ENCODE peak calls at places on chromosome X, in ten cellular contexts. One of them, this sample, is unnamed.

GRCh38 chrX:135086197-135086854 is 34.0 kb downstream of the ETDB start:
- DNase-seq in left ventricle myocardium superior: no peak
- DNase-seq in substantia nigra: no peak
- DNase-seq in WTC11: no peak
- DNase-seq in stimulated activated CD4-positive, alpha-beta T cell treated with anti-CD3 and anti-CD28 coated beads, Interleukin-15, amount 100 ng/mL, for 1 hour: no peak
- DNase-seq in CD8-positive, alpha-beta T cell: no peak
- DNase-seq in AG09319: peak; percentile 16
- DNase-seq in glutamatergic neuron: no peak
- DNase-seq in nephron progenitor cell: peak; percentile 23
- DNase-seq in tibial nerve: no peak
- DNase-seq in this sample: peak; percentile 49

GRCh38 chrX:120741452-120741851 is 111.6 kb upstream of the C1GALT1C1 start:
- DNase-seq in stimulated activated CD4-positive, alpha-beta T cell treated with anti-CD3 and anti-CD28 coated beads, Interleukin-15, amount 100 ng/mL, for 1 hour: no peak
- DNase-seq in left ventricle myocardium superior: no peak
- DNase-seq in WTC11: no peak
- DNase-seq in AG09319: no peak
- DNase-seq in CD8-positive, alpha-beta T cell: no peak
- DNase-seq in substantia nigra: no peak
- DNase-seq in nephron progenitor cell: no peak
- DNase-seq in glutamatergic neuron: no peak
- DNase-seq in tibial nerve: no peak
- DNase-seq in this sample: no peak

GRCh38 chrX:20230406-20230805 is 36.3 kb downstream of the RPS6KA3 start:
- DNase-seq in WTC11: no peak
- DNase-seq in AG09319: no peak
- DNase-seq in CD8-positive, alpha-beta T cell: no peak
- DNase-seq in left ventricle myocardium superior: no peak
- DNase-seq in glutamatergic neuron: no peak
- DNase-seq in substantia nigra: no peak
- DNase-seq in stimulated activated CD4-positive, alpha-beta T cell treated with anti-CD3 and anti-CD28 coated beads, Interleukin-15, amount 100 ng/mL, for 1 hour: no peak
- DNase-seq in tibial nerve: no peak
- DNase-seq in nephron progenitor cell: no peak
- DNase-seq in this sample: no peak

GRCh38 chrX:55742649-55743048 is 25.1 kb downstream of the RRAGB start:
- DNase-seq in nephron progenitor cell: no peak
- DNase-seq in CD8-positive, alpha-beta T cell: no peak
- DNase-seq in left ventricle myocardium superior: no peak
- DNase-seq in stimulated activated CD4-positive, alpha-beta T cell treated with anti-CD3 and anti-CD28 coated beads, Interleukin-15, amount 100 ng/mL, for 1 hour: no peak
- DNase-seq in glutamatergic neuron: no peak
- DNase-seq in WTC11: no peak
- DNase-seq in AG09319: no peak
- DNase-seq in substantia nigra: no peak
- DNase-seq in tibial nerve: no peak
- DNase-seq in this sample: no peak

GRCh38 chrX:14027031-14027430 is 2.7 kb downstream of the GEMIN8 start:
- DNase-seq in glutamatergic neuron: no peak
- DNase-seq in substantia nigra: peak; percentile 56
- DNase-seq in stimulated activated CD4-positive, alpha-beta T cell treated with anti-CD3 and anti-CD28 coated beads, Interleukin-15, amount 100 ng/mL, for 1 hour: no peak
- DNase-seq in WTC11: no peak
- DNase-seq in AG09319: no peak
- DNase-seq in left ventricle myocardium superior: peak; percentile 40
- DNase-seq in tibial nerve: no peak
- DNase-seq in nephron progenitor cell: no peak
- DNase-seq in CD8-positive, alpha-beta T cell: no peak
- DNase-seq in this sample: no peak

GRCh38 chrX:129472116-129472515 is 51.2 kb downstream of the SMARCA1 start:
- DNase-seq in nephron progenitor cell: no peak
- DNase-seq in substantia nigra: no peak
- DNase-seq in stimulated activated CD4-positive, alpha-beta T cell treated with anti-CD3 and anti-CD28 coated beads, Interleukin-15, amount 100 ng/mL, for 1 hour: no peak
- DNase-seq in left ventricle myocardium superior: no peak
- DNase-seq in tibial nerve: no peak
- DNase-seq in AG09319: no peak
- DNase-seq in CD8-positive, alpha-beta T cell: no peak
- DNase-seq in glutamatergic neuron: no peak
- DNase-seq in WTC11: no peak
- DNase-seq in this sample: no peak

GRCh38 chrX:47697171-47697570 is 38.2 kb upstream of the UXT start:
- DNase-seq in tibial nerve: no peak
- DNase-seq in substantia nigra: no peak
- DNase-seq in CD8-positive, alpha-beta T cell: no peak
- DNase-seq in WTC11: no peak
- DNase-seq in stimulated activated CD4-positive, alpha-beta T cell treated with anti-CD3 and anti-CD28 coated beads, Interleukin-15, amount 100 ng/mL, for 1 hour: no peak
- DNase-seq in AG09319: no peak
- DNase-seq in glutamatergic neuron: no peak
- DNase-seq in nephron progenitor cell: no peak
- DNase-seq in left ventricle myocardium superior: no peak
- DNase-seq in this sample: no peak

GRCh38 chrX:131626681-131627296 is 82.9 kb downstream of the OR13H1 start:
- DNase-seq in tibial nerve: no peak
- DNase-seq in substantia nigra: no peak
- DNase-seq in nephron progenitor cell: no peak
- DNase-seq in stimulated activated CD4-positive, alpha-beta T cell treated with anti-CD3 and anti-CD28 coated beads, Interleukin-15, amount 100 ng/mL, for 1 hour: no peak
- DNase-seq in AG09319: no peak
- DNase-seq in WTC11: no peak
- DNase-seq in CD8-positive, alpha-beta T cell: no peak
- DNase-seq in glutamatergic neuron: no peak
- DNase-seq in left ventricle myocardium superior: no peak
- DNase-seq in this sample: no peak

GRCh38 chrX:40154229-40154852 is 56.6 kb upstream of the BCOR start:
- DNase-seq in tibial nerve: no peak
- DNase-seq in left ventricle myocardium superior: peak; percentile 61
- DNase-seq in CD8-positive, alpha-beta T cell: no peak
- DNase-seq in stimulated activated CD4-positive, alpha-beta T cell treated with anti-CD3 and anti-CD28 coated beads, Interleukin-15, amount 100 ng/mL, for 1 hour: no peak
- DNase-seq in nephron progenitor cell: peak; percentile 34
- DNase-seq in WTC11: peak; percentile 48
- DNase-seq in substantia nigra: no peak
- DNase-seq in glutamatergic neuron: peak; percentile 73
- DNase-seq in AG09319: no peak
- DNase-seq in this sample: peak; percentile 76

GRCh38 chrX:110414679-110415439 is 56.2 kb downstream of the RTL9 start:
- DNase-seq in left ventricle myocardium superior: no peak
- DNase-seq in AG09319: no peak
- DNase-seq in stimulated activated CD4-positive, alpha-beta T cell treated with anti-CD3 and anti-CD28 coated beads, Interleukin-15, amount 100 ng/mL, for 1 hour: no peak
- DNase-seq in glutamatergic neuron: no peak
- DNase-seq in tibial nerve: no peak
- DNase-seq in substantia nigra: no peak
- DNase-seq in nephron progenitor cell: no peak
- DNase-seq in CD8-positive, alpha-beta T cell: no peak
- DNase-seq in WTC11: no peak
- DNase-seq in this sample: no peak

GRCh38 chrX:2404816-2405215 is 96.0 kb downstream of the DHRSX start:
- DNase-seq in stimulated activated CD4-positive, alpha-beta T cell treated with anti-CD3 and anti-CD28 coated beads, Interleukin-15, amount 100 ng/mL, for 1 hour: no peak
- DNase-seq in glutamatergic neuron: no peak
- DNase-seq in CD8-positive, alpha-beta T cell: no peak
- DNase-seq in WTC11: no peak
- DNase-seq in substantia nigra: no peak
- DNase-seq in AG09319: no peak
- DNase-seq in nephron progenitor cell: no peak
- DNase-seq in left ventricle myocardium superior: no peak
- DNase-seq in tibial nerve: no peak
- DNase-seq in this sample: no peak

This sample was measured in WERI-Rb-1.